ENCODE peak calls at places on chromosomes 11 and 22, in four cellular contexts. I is suprapubic skin, N is AG04450, B is amniotic stem cell. O is an unnamed sample.

GRCh38 chr11:76823481-76824028 is 37.2 kb upstream of the ACER3 start:
- DNase-seq in I (no peak), N (no peak), B (peak), O (peak)

GRCh38 chr22:39028281-39028680 is 7.4 kb downstream of the APOBEC3D start:
- DNase-seq in I (no peak), N (no peak), B (no peak), O (no peak)

GRCh38 chr22:29903371-29903770 is 20.4 kb downstream of the MTMR3 start:
- DNase-seq in I (no peak), N (no peak), B (no peak), O (no peak)

GRCh38 chr22:50698546-50698945 is 25.9 kb downstream of the SHANK3 start:
- DNase-seq in I (peak), N (no peak), B (no peak), O (no peak)

GRCh38 chr11:105466582-105467228 is 143.2 kb upstream of the GRIA4 start:
- DNase-seq in I (no peak), N (peak), B (no peak), O (peak)

GRCh38 chr11:86453290-86454030 is 78.8 kb downstream of the CCDC81 start:
- DNase-seq in I (no peak), N (no peak), B (no peak), O (no peak)

GRCh38 chr11:76799061-76799804 is 16.1 kb downstream of the TSKU start:
- DNase-seq in I (peak), N (no peak), B (no peak), O (peak)

GRCh38 chr11:27914080-27914479 is 193.9 kb downstream of the KIF18A start:
- DNase-seq in I (no peak), N (no peak), B (no peak), O (no peak)

GRCh38 chr11:112118176-112118575 is 31.5 kb downstream of the SDHD start:
- DNase-seq in I (no peak), N (no peak), B (no peak), O (no peak)

GRCh38 chr11:91776660-91777059 is 448.0 kb upstream of the FAT3 start:
- DNase-seq in I (no peak), N (no peak), B (no peak), O (no peak)

GRCh38 chr11:68683086-68683951 is 1.0 kb upstream of the GAL start:
- DNase-seq in I (no peak), N (no peak), B (no peak), O (no peak)

GRCh38 chr11:12179019-12179418 is 68.6 kb downstream of the MICAL2 start:
- DNase-seq in I (no peak), N (no peak), B (no peak), O (no peak)

GRCh38 chr11:18730020-18730419 is 4.0 kb upstream of the IGSF22 start:
- DNase-seq in I (no peak), N (no peak), B (no peak), O (no peak)

GRCh38 chr22:23836692-23837495 is 1.9 kb downstream of the DERL3 start:
- DNase-seq in I (no peak), N (no peak), B (no peak), O (no peak)

GRCh38 chr11:113104390-113105251 is 143.4 kb downstream of the NCAM1 start:
- DNase-seq in I (no peak), N (no peak), B (no peak), O (no peak)